ENCODE peak calls at places on chromosome 12, in eight cellular contexts. One of them, this sample, is unnamed.
A peak's percentile ranks its signal among the peaks of the same experiment; 100 is the strongest.

GRCh38 chr12:32454075-32454474 is 54.7 kb downstream of the FGD4 start:
- DNase-seq in right lobe of liver: no peak
- DNase-seq in fibroblast of lung: peak; percentile 67
- DNase-seq in ascending aorta: no peak
- DNase-seq in thoracic aorta: no peak
- DNase-seq in mesenchymal stem cell: peak; percentile 60
- DNase-seq in ovary: no peak
- DNase-seq in CD8-positive, alpha-beta T cell: no peak
- DNase-seq in this sample: peak; percentile 21

GRCh38 chr12:14473707-14474287 is 93.9 kb downstream of the PLBD1 start:
- DNase-seq in CD8-positive, alpha-beta T cell: no peak
- DNase-seq in thoracic aorta: no peak
- DNase-seq in fibroblast of lung: peak; percentile 52
- DNase-seq in right lobe of liver: no peak
- DNase-seq in mesenchymal stem cell: peak; percentile 43
- DNase-seq in ascending aorta: no peak
- DNase-seq in ovary: no peak
- DNase-seq in this sample: no peak

GRCh38 chr12:24922109-24922508 is 26.8 kb downstream of the BCAT1 start:
- DNase-seq in mesenchymal stem cell: no peak
- DNase-seq in CD8-positive, alpha-beta T cell: no peak
- DNase-seq in ascending aorta: no peak
- DNase-seq in thoracic aorta: no peak
- DNase-seq in right lobe of liver: no peak
- DNase-seq in fibroblast of lung: no peak
- DNase-seq in ovary: no peak
- DNase-seq in this sample: no peak

GRCh38 chr12:79983969-79984629 is 49.2 kb upstream of the PPP1R12A start:
- DNase-seq in thoracic aorta: no peak
- DNase-seq in fibroblast of lung: peak; percentile 55
- DNase-seq in ascending aorta: no peak
- DNase-seq in ovary: no peak
- DNase-seq in CD8-positive, alpha-beta T cell: no peak
- DNase-seq in right lobe of liver: no peak
- DNase-seq in mesenchymal stem cell: peak; percentile 41
- DNase-seq in this sample: no peak

GRCh38 chr12:96889273-96889933 is 17.7 kb upstream of the NEDD1 start:
- DNase-seq in right lobe of liver: no peak
- DNase-seq in thoracic aorta: no peak
- DNase-seq in fibroblast of lung: peak; percentile 28
- DNase-seq in CD8-positive, alpha-beta T cell: no peak
- DNase-seq in mesenchymal stem cell: no peak
- DNase-seq in ovary: no peak
- DNase-seq in ascending aorta: no peak
- DNase-seq in this sample: peak; percentile 23

GRCh38 chr12:139585-139984 is 73.0 kb downstream of the IQSEC3 start:
- DNase-seq in ascending aorta: no peak
- DNase-seq in thoracic aorta: no peak
- DNase-seq in ovary: no peak
- DNase-seq in fibroblast of lung: peak; percentile 1
- DNase-seq in right lobe of liver: no peak
- DNase-seq in mesenchymal stem cell: no peak
- DNase-seq in CD8-positive, alpha-beta T cell: no peak
- DNase-seq in this sample: no peak

GRCh38 chr12:105955608-105955931 is 183.2 kb downstream of the NUAK1 start:
- DNase-seq in right lobe of liver: no peak
- DNase-seq in ovary: no peak
- DNase-seq in thoracic aorta: no peak
- DNase-seq in CD8-positive, alpha-beta T cell: no peak
- DNase-seq in ascending aorta: no peak
- DNase-seq in mesenchymal stem cell: no peak
- DNase-seq in fibroblast of lung: no peak
- DNase-seq in this sample: no peak

GRCh38 chr12:116370004-116370404 is 92.5 kb upstream of the MED13L start:
- DNase-seq in ovary: no peak
- DNase-seq in mesenchymal stem cell: peak; percentile 91
- DNase-seq in CD8-positive, alpha-beta T cell: no peak
- DNase-seq in right lobe of liver: no peak
- DNase-seq in thoracic aorta: no peak
- DNase-seq in fibroblast of lung: peak; percentile 55
- DNase-seq in ascending aorta: no peak
- DNase-seq in this sample: peak; percentile 44

GRCh38 chr12:116425256-116426193 is 133.7 kb upstream of the MAP1LC3B2 start:
- DNase-seq in ovary: no peak
- DNase-seq in fibroblast of lung: no peak
- DNase-seq in mesenchymal stem cell: no peak
- DNase-seq in right lobe of liver: no peak
- DNase-seq in thoracic aorta: no peak
- DNase-seq in CD8-positive, alpha-beta T cell: no peak
- DNase-seq in ascending aorta: no peak
- DNase-seq in this sample: no peak

GRCh38 chr12:95318071-95318545 is 100.5 kb downstream of the VEZT start:
- DNase-seq in ascending aorta: no peak
- DNase-seq in fibroblast of lung: peak; percentile 77
- DNase-seq in CD8-positive, alpha-beta T cell: no peak
- DNase-seq in thoracic aorta: no peak
- DNase-seq in ovary: no peak
- DNase-seq in right lobe of liver: no peak
- DNase-seq in mesenchymal stem cell: peak; percentile 87
- DNase-seq in this sample: peak; percentile 70

GRCh38 chr12:121443911-121444841 is 44.3 kb downstream of the RNF34 start:
- DNase-seq in fibroblast of lung: no peak
- DNase-seq in mesenchymal stem cell: no peak
- DNase-seq in thoracic aorta: no peak
- DNase-seq in ovary: no peak
- DNase-seq in right lobe of liver: no peak
- DNase-seq in CD8-positive, alpha-beta T cell: no peak
- DNase-seq in ascending aorta: no peak
- DNase-seq in this sample: no peak

GRCh38 chr12:94779520-94779919 is 129.2 kb upstream of the TMCC3 start:
- DNase-seq in mesenchymal stem cell: peak; percentile 72
- DNase-seq in ovary: no peak
- DNase-seq in thoracic aorta: no peak
- DNase-seq in right lobe of liver: no peak
- DNase-seq in fibroblast of lung: peak; percentile 62
- DNase-seq in ascending aorta: no peak
- DNase-seq in CD8-positive, alpha-beta T cell: no peak
- DNase-seq in this sample: no peak

GRCh38 chr12:64318605-64319004 is 72.0 kb downstream of the C12orf56 start:
- DNase-seq in thoracic aorta: no peak
- DNase-seq in mesenchymal stem cell: peak; percentile 12
- DNase-seq in CD8-positive, alpha-beta T cell: no peak
- DNase-seq in ascending aorta: no peak
- DNase-seq in right lobe of liver: no peak
- DNase-seq in ovary: no peak
- DNase-seq in fibroblast of lung: peak; percentile 3
- DNase-seq in this sample: no peak

GRCh38 chr12:3490848-3491382 is at the start of gene PRMT8:
- DNase-seq in ovary: no peak
- DNase-seq in right lobe of liver: no peak
- DNase-seq in fibroblast of lung: peak; percentile 1
- DNase-seq in mesenchymal stem cell: no peak
- DNase-seq in thoracic aorta: no peak
- DNase-seq in CD8-positive, alpha-beta T cell: no peak
- DNase-seq in ascending aorta: no peak
- DNase-seq in this sample: no peak

GRCh38 chr12:88944403-88944802 is 364.1 kb upstream of the KITLG start:
- DNase-seq in thoracic aorta: no peak
- DNase-seq in ovary: no peak
- DNase-seq in ascending aorta: no peak
- DNase-seq in right lobe of liver: no peak
- DNase-seq in fibroblast of lung: peak; percentile 28
- DNase-seq in CD8-positive, alpha-beta T cell: no peak
- DNase-seq in mesenchymal stem cell: peak; percentile 47
- DNase-seq in this sample: no peak

GRCh38 chr12:71054551-71054950 is 103.2 kb downstream of the TSPAN8 start:
- DNase-seq in thoracic aorta: no peak
- DNase-seq in CD8-positive, alpha-beta T cell: no peak
- DNase-seq in ovary: no peak
- DNase-seq in fibroblast of lung: no peak
- DNase-seq in right lobe of liver: no peak
- DNase-seq in mesenchymal stem cell: no peak
- DNase-seq in ascending aorta: no peak
- DNase-seq in this sample: no peak

GRCh38 chr12:18951219-18951618 is 178.3 kb upstream of the PLEKHA5 start:
- DNase-seq in thoracic aorta: no peak
- DNase-seq in ovary: no peak
- DNase-seq in CD8-positive, alpha-beta T cell: no peak
- DNase-seq in fibroblast of lung: peak; percentile 43
- DNase-seq in ascending aorta: no peak
- DNase-seq in mesenchymal stem cell: no peak
- DNase-seq in right lobe of liver: no peak
- DNase-seq in this sample: no peak

GRCh38 chr12:113961921-113962710 is 4.0 kb downstream of the RBM19 start:
- DNase-seq in right lobe of liver: no peak
- DNase-seq in CD8-positive, alpha-beta T cell: no peak
- DNase-seq in ascending aorta: no peak
- DNase-seq in ovary: no peak
- DNase-seq in fibroblast of lung: peak; percentile 35
- DNase-seq in mesenchymal stem cell: peak; percentile 73
- DNase-seq in thoracic aorta: no peak
- DNase-seq in this sample: no peak

GRCh38 chr12:58727526-58727925 is 192.8 kb downstream of the LRIG3 start:
- DNase-seq in right lobe of liver: no peak
- DNase-seq in thoracic aorta: no peak
- DNase-seq in mesenchymal stem cell: peak; percentile 36
- DNase-seq in ovary: no peak
- DNase-seq in ascending aorta: no peak
- DNase-seq in fibroblast of lung: peak; percentile 53
- DNase-seq in CD8-positive, alpha-beta T cell: no peak
- DNase-seq in this sample: no peak

GRCh38 chr12:7171854-7172253 is 17.6 kb upstream of the PEX5 start:
- DNase-seq in ascending aorta: no peak
- DNase-seq in mesenchymal stem cell: no peak
- DNase-seq in fibroblast of lung: no peak
- DNase-seq in thoracic aorta: no peak
- DNase-seq in right lobe of liver: no peak
- DNase-seq in ovary: no peak
- DNase-seq in CD8-positive, alpha-beta T cell: no peak
- DNase-seq in this sample: no peak
- H3K9me3 ChIP-seq in ascending aorta: no peaks in the 10 kb centered on the region
- H3K9me3 ChIP-seq in mesenchymal stem cell: peaks cover 41% of the 10 kb centered on the region
- H3K9me3 ChIP-seq in fibroblast of lung: no peaks in the 10 kb centered on the region
- H3K9me3 ChIP-seq in thoracic aorta: no peaks in the 10 kb centered on the region
- H3K9me3 ChIP-seq in right lobe of liver: no peaks in the 10 kb centered on the region
- H3K9me3 ChIP-seq in ovary: no peaks in the 10 kb centered on the region
- H3K9me3 ChIP-seq in CD8-positive, alpha-beta T cell: no peaks in the 10 kb centered on the region
- H3K9me3 ChIP-seq in this sample: peaks cover 19% of the 10 kb centered on the region

GRCh38 chr12:69024907-69025306 is 91.9 kb upstream of the CPM start:
- DNase-seq in CD8-positive, alpha-beta T cell: no peak
- DNase-seq in ascending aorta: no peak
- DNase-seq in fibroblast of lung: peak; percentile 15
- DNase-seq in ovary: no peak
- DNase-seq in mesenchymal stem cell: no peak
- DNase-seq in thoracic aorta: no peak
- DNase-seq in right lobe of liver: no peak
- DNase-seq in this sample: no peak
- H3K27ac ChIP-seq in CD8-positive, alpha-beta T cell: no peak overlapping the region
- H3K27ac ChIP-seq in ascending aorta: no peak overlapping the region
- H3K27ac ChIP-seq in fibroblast of lung: no peak overlapping the region
- H3K27ac ChIP-seq in ovary: no peak overlapping the region
- H3K27ac ChIP-seq in mesenchymal stem cell: no peak overlapping the region
- H3K27ac ChIP-seq in thoracic aorta: no peak overlapping the region
- H3K27ac ChIP-seq in right lobe of liver: peak overlapping the region; percentile 77
- H3K27ac ChIP-seq in this sample: no peak overlapping the region

GRCh38 chr12:54478270-54478669 is 4.9 kb upstream of the GTSF1 start:
- DNase-seq in mesenchymal stem cell: no peak
- DNase-seq in right lobe of liver: no peak
- DNase-seq in fibroblast of lung: no peak
- DNase-seq in thoracic aorta: no peak
- DNase-seq in ovary: no peak
- DNase-seq in ascending aorta: no peak
- DNase-seq in CD8-positive, alpha-beta T cell: no peak
- DNase-seq in this sample: no peak
- H3K27me3 ChIP-seq in mesenchymal stem cell: no peaks in the 10 kb centered on the region
- H3K27me3 ChIP-seq in right lobe of liver: no peaks in the 10 kb centered on the region
- H3K27me3 ChIP-seq in fibroblast of lung: no peaks in the 10 kb centered on the region
- H3K27me3 ChIP-seq in thoracic aorta: no peaks in the 10 kb centered on the region
- H3K27me3 ChIP-seq in ovary: no peaks in the 10 kb centered on the region
- H3K27me3 ChIP-seq in ascending aorta: no peaks in the 10 kb centered on the region
- H3K27me3 ChIP-seq in CD8-positive, alpha-beta T cell: no peaks in the 10 kb centered on the region
- H3K27me3 ChIP-seq in this sample: peaks cover 3% of the 10 kb centered on the region

DNA sequence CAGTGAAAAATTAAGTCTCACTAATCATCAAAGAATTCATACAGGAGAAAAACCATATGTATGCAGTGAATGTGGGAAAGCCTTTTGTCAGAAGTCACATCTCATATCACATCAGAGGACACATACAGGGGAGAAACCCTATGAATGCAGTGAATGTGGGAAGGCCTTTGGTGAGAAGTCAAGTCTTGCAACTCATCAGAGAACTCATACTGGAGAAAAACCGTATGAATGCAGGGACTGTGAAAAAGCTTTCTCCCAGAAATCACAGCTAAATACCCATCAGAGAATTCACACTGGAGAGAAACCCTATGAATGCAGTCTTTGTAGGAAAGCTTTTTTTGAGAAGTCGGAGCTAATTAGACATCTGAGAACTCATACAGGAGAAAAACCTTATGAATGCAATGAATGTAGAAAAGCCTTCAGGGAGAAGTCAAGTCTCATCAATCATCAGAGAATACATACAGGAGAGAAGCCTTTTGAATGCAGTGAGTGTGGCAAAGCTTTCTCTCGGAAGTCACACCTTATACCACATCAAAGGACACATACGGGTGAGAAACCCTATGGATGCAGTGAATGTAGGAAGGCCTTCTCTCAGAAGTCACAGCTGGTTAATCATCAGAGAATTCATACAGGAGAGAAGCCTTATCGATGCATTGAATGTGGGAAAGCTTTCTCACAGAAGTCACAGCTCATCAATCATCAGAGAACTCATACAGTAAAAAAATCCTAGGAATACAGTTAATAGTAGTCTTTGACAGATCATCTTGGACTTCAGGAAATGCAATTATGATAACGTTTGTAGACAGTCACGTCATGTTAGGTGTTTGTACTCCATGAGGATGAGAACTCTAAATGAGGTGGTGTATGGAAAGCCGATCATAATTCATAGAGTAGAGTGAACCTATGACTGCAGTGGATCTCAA is 21.2 kb downstream of the ZNF84 start:
- DNase-seq in thoracic aorta: no peak
- DNase-seq in fibroblast of lung: peak; percentile 15
- DNase-seq in CD8-positive, alpha-beta T cell: no peak
- DNase-seq in ascending aorta: no peak
- DNase-seq in mesenchymal stem cell: peak; percentile 19
- DNase-seq in right lobe of liver: no peak
- DNase-seq in ovary: no peak
- DNase-seq in this sample: no peak
- H3K9me3 ChIP-seq in thoracic aorta: peaks cover 97% of the 10 kb centered on the region
- H3K9me3 ChIP-seq in fibroblast of lung: peaks cover 16% of the 10 kb centered on the region
- H3K9me3 ChIP-seq in CD8-positive, alpha-beta T cell: peaks cover 81% of the 10 kb centered on the region
- H3K9me3 ChIP-seq in ascending aorta: peaks cover 100% of the 10 kb centered on the region
- H3K9me3 ChIP-seq in mesenchymal stem cell: peaks cover 98% of the 10 kb centered on the region
- H3K9me3 ChIP-seq in right lobe of liver: peaks cover 96% of the 10 kb centered on the region
- H3K9me3 ChIP-seq in ovary: peaks cover 30% of the 10 kb centered on the region
- H3K9me3 ChIP-seq in this sample: peaks cover 34% of the 10 kb centered on the region

GRCh38 chr12:125329239-125330238 is 264.3 kb downstream of the AACS start:
- DNase-seq in CD8-positive, alpha-beta T cell: no peak
- DNase-seq in mesenchymal stem cell: no peak
- DNase-seq in right lobe of liver: no peak
- DNase-seq in ovary: no peak
- DNase-seq in thoracic aorta: no peak
- DNase-seq in fibroblast of lung: no peak
- DNase-seq in ascending aorta: no peak
- DNase-seq in this sample: no peak
- H3K27ac ChIP-seq in CD8-positive, alpha-beta T cell: no peak overlapping the region
- H3K27ac ChIP-seq in mesenchymal stem cell: no peak overlapping the region
- H3K27ac ChIP-seq in right lobe of liver: no peak overlapping the region
- H3K27ac ChIP-seq in ovary: no peak overlapping the region
- H3K27ac ChIP-seq in thoracic aorta: no peak overlapping the region
- H3K27ac ChIP-seq in fibroblast of lung: no peak overlapping the region
- H3K27ac ChIP-seq in ascending aorta: no peak overlapping the region
- H3K27ac ChIP-seq in this sample: no peak overlapping the region

GRCh38 chr12:54538136-54538700 is 11.2 kb upstream of the PDE1B start:
- DNase-seq in ascending aorta: no peak
- DNase-seq in ovary: no peak
- DNase-seq in fibroblast of lung: no peak
- DNase-seq in thoracic aorta: no peak
- DNase-seq in right lobe of liver: no peak
- DNase-seq in CD8-positive, alpha-beta T cell: no peak
- DNase-seq in mesenchymal stem cell: no peak
- DNase-seq in this sample: no peak
- H3K27me3 ChIP-seq in ascending aorta: no peaks in the 10 kb centered on the region
- H3K27me3 ChIP-seq in ovary: no peaks in the 10 kb centered on the region
- H3K27me3 ChIP-seq in fibroblast of lung: peaks cover 12% of the 10 kb centered on the region
- H3K27me3 ChIP-seq in thoracic aorta: no peaks in the 10 kb centered on the region
- H3K27me3 ChIP-seq in right lobe of liver: no peaks in the 10 kb centered on the region
- H3K27me3 ChIP-seq in CD8-positive, alpha-beta T cell: no peaks in the 10 kb centered on the region
- H3K27me3 ChIP-seq in mesenchymal stem cell: peaks cover 62% of the 10 kb centered on the region
- H3K27me3 ChIP-seq in this sample: peaks cover 14% of the 10 kb centered on the region

This sample was measured in AG04450.